ENCODE peak calls at places on chromosomes 7 and 10, in seven cellular contexts. V is GM12865; L is cardiac fibroblast; Q is ascending aorta; H is neural progenitor cell; U is CD4-positive, alpha-beta T cell; I is nephron progenitor cell. O is an unnamed sample.

GRCh38 chr10:79047875-79048638 is 20.7 kb upstream of the ZMIZ1 start:
- DNase-seq in V (peak), L (no peak), Q (no peak), H (no peak), U (peak), I (no peak), O (peak)

GRCh38 chr10:79178070-79178576 is 109.4 kb downstream of the ZMIZ1 start:
- DNase-seq in V (no peak), L (no peak), Q (no peak), H (no peak), U (no peak), I (no peak), O (no peak)

GRCh38 chr7:93046641-93047040 is 71.1 kb downstream of the SAMD9 start:
- DNase-seq in V (no peak), L (no peak), Q (no peak), H (no peak), U (no peak), I (peak), O (no peak)

GRCh38 chr7:158585721-158586498 is 1.7 kb downstream of the PTPRN2 start:
- DNase-seq in V (no peak), L (no peak), Q (no peak), H (no peak), U (no peak), I (no peak), O (no peak)

GRCh38 chr7:141701489-141702046 is 398 bp downstream of the DENND11 start:
- DNase-seq in V (peak), L (no peak), Q (no peak), H (peak), U (peak), I (peak), O (peak)

GRCh38 chr7:134587736-134588135 is 38.8 kb downstream of the AKR1B15 start:
- DNase-seq in V (no peak), L (peak), Q (no peak), H (no peak), U (no peak), I (no peak), O (no peak)

GRCh38 chr10:11631890-11632587 is 20.6 kb upstream of the USP6NL start:
- DNase-seq in V (peak), L (no peak), Q (no peak), H (no peak), U (peak), I (no peak), O (peak)

GRCh38 chr10:53401536-53401935 is 629.0 kb upstream of the MBL2 start:
- DNase-seq in V (no peak), L (no peak), Q (no peak), H (no peak), U (no peak), I (no peak), O (no peak)

GRCh38 chr7:67950321-67951083 is 953.9 kb downstream of the TYW1 start:
- DNase-seq in V (no peak), L (no peak), Q (no peak), H (no peak), U (no peak), I (no peak), O (no peak)

GRCh38 chr7:33719059-33719581 is 186.2 kb upstream of the BMPER start:
- DNase-seq in V (no peak), L (peak), Q (no peak), H (no peak), U (no peak), I (no peak), O (no peak)

GRCh38 chr10:84097787-84098353 is 41.4 kb upstream of the GHITM start:
- DNase-seq in V (peak), L (peak), Q (no peak), H (peak), U (no peak), I (no peak), O (no peak)

GRCh38 chr10:59536151-59536550 is 173.5 kb downstream of the SLC16A9 start:
- DNase-seq in V (no peak), L (peak), Q (no peak), H (no peak), U (no peak), I (no peak), O (no peak)

GRCh38 chr7:23076774-23077173 is 28.8 kb upstream of the KLHL7 start:
- DNase-seq in V (no peak), L (no peak), Q (no peak), H (no peak), U (no peak), I (no peak), O (no peak)

GRCh38 chr10:73183882-73184281 is 16.0 kb downstream of the FAM149B1 start:
- DNase-seq in V (no peak), L (peak), Q (no peak), H (no peak), U (no peak), I (no peak), O (no peak)

GRCh38 chr7:36690514-36691187 is 33.6 kb downstream of the AOAH start:
- DNase-seq in V (peak), L (no peak), Q (no peak), H (no peak), U (no peak), I (no peak), O (peak)

GRCh38 chr7:1197997-1198632 is 34.6 kb upstream of the UNCX start:
- DNase-seq in V (no peak), L (peak), Q (no peak), H (no peak), U (no peak), I (no peak), O (no peak)

GRCh38 chr7:46663025-46663424 is 742.0 kb upstream of the IGFBP3 start:
- DNase-seq in V (peak), L (no peak), Q (no peak), H (no peak), U (no peak), I (no peak), O (no peak)

GRCh38 chr10:49594594-49594993 is 15.5 kb upstream of the SLC18A3 start:
- DNase-seq in V (peak), L (peak), Q (no peak), H (peak), U (no peak), I (peak), O (peak)

GRCh38 chr10:8272794-8273425 is 218.4 kb downstream of the GATA3 start:
- DNase-seq in V (no peak), L (no peak), Q (no peak), H (no peak), U (no peak), I (no peak), O (no peak)

GRCh38 chr7:116953727-116954442 is 584 bp downstream of the ST7 start:
- DNase-seq in V (peak), L (peak), Q (peak), H (peak), U (no peak), I (peak), O (no peak)

GRCh38 chr7:35255909-35256876 is 2.3 kb upstream of the TBX20 start:
- DNase-seq in V (no peak), L (peak), Q (no peak), H (no peak), U (no peak), I (no peak), O (no peak)

GRCh38 chr10:128574616-128575210 is 448.5 kb upstream of the MKI67 start:
- DNase-seq in V (no peak), L (no peak), Q (no peak), H (no peak), U (no peak), I (no peak), O (no peak)

GRCh38 chr10:127863231-127863825 is 29.4 kb downstream of the CLRN3 start:
- DNase-seq in V (no peak), L (no peak), Q (no peak), H (no peak), U (no peak), I (no peak), O (peak)

GRCh38 chr7:1274876-1275684 is 42.4 kb downstream of the UNCX start:
- DNase-seq in V (no peak), L (no peak), Q (no peak), H (no peak), U (no peak), I (no peak), O (no peak)

GRCh38 chr10:13483951-13484350 is 44.9 kb downstream of the BEND7 start:
- DNase-seq in V (peak), L (no peak), Q (no peak), H (no peak), U (no peak), I (no peak), O (peak)

GRCh38 chr7:101087334-101088068 is 2.2 kb downstream of the TRIM56 start:
- DNase-seq in V (no peak), L (no peak), Q (no peak), H (no peak), U (no peak), I (no peak), O (no peak)

GRCh38 chr10:79336739-79337138 is 10.5 kb upstream of the PPIF start:
- DNase-seq in V (no peak), L (no peak), Q (no peak), H (no peak), U (no peak), I (no peak), O (no peak)

GRCh38 chr10:116737582-116738358 is 4.6 kb downstream of the HSPA12A start:
- DNase-seq in V (no peak), L (no peak), Q (no peak), H (no peak), U (no peak), I (peak), O (no peak)
- TF ChIP-seq CTCF in V (no peak), L (peak), Q (peak), H (peak), U (no peak), I (peak), O (no peak)

GRCh38 chr10:75556320-75556719 is 124.9 kb downstream of the LRMDA start:
- DNase-seq in V (no peak), L (no peak), Q (no peak), H (no peak), U (no peak), I (no peak), O (no peak)

GRCh38 chr10:75550191-75550590 is 118.8 kb downstream of the LRMDA start:
- DNase-seq in V (no peak), L (no peak), Q (no peak), H (no peak), U (no peak), I (no peak), O (no peak)

GRCh38 chr10:75553550-75553949 is 122.1 kb downstream of the LRMDA start:
- DNase-seq in V (no peak), L (no peak), Q (no peak), H (no peak), U (no peak), I (no peak), O (no peak)

GRCh38 chr10:75552171-75552570 is 120.7 kb downstream of the LRMDA start:
- DNase-seq in V (no peak), L (no peak), Q (no peak), H (no peak), U (no peak), I (no peak), O (no peak)

DNA sequence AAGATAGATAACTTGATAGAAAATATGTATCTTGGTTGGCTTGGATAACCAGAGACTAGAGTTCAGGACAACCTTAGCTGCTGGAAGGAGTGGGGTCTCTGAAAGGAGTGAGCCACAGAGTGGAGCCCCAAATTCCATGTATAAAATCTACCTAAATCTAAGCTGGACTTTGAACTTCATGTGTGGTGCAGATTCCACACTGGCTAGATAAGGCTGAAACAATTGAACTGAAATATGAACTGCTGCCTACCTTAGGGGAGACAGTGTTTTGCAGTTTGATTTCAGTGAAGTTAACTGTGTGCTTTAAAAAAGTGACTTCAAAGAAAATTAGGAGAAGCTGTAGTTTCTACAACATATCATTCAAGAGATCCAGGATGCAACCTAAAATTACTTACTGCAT is 123.9 kb downstream of the LRMDA start:
- DNase-seq in V (no peak), L (no peak), Q (no peak), H (no peak), U (no peak), I (no peak), O (no peak)
- TF ChIP-seq CTCF in V (no peak), L (no peak), Q (no peak), H (no peak), U (no peak), I (no peak), O (no peak)

GRCh38 chr10:113329121-113329596 is 223.7 kb upstream of the HABP2 start:
- DNase-seq in V (no peak), L (peak), Q (no peak), H (no peak), U (no peak), I (no peak), O (no peak)

GRCh38 chr10:113320980-113321379 is 231.9 kb upstream of the HABP2 start:
- DNase-seq in V (no peak), L (no peak), Q (no peak), H (no peak), U (no peak), I (no peak), O (no peak)

GRCh38 chr10:113323985-113324384 is 228.9 kb upstream of the HABP2 start:
- DNase-seq in V (no peak), L (no peak), Q (no peak), H (no peak), U (no peak), I (no peak), O (no peak)

GRCh38 chr10:113322843-113323242 is 230.0 kb upstream of the HABP2 start:
- DNase-seq in V (no peak), L (no peak), Q (no peak), H (no peak), U (no peak), I (no peak), O (no peak)

GRCh38 chr10:113326160-113327111 is 226.4 kb upstream of the HABP2 start:
- DNase-seq in V (peak), L (peak), Q (no peak), H (peak), U (no peak), I (no peak), O (peak)
- TF ChIP-seq CTCF in V (no peak), L (peak), Q (no peak), H (peak), U (no peak), I (no peak), O (no peak)

GRCh38 chr10:109973430-109973829 is 34.4 kb upstream of the ADD3 start:
- DNase-seq in V (no peak), L (no peak), Q (no peak), H (no peak), U (no peak), I (no peak), O (no peak)
- TF ChIP-seq CTCF in V (no peak), L (no peak), Q (no peak), H (peak), U (no peak), I (no peak), O (no peak)

O was measured in activated CD8-positive, alpha-beta T cell treated with anti-CD3 and anti-CD28 coated beads for 36 hours.